ENCODE peak calls at places on chromosomes 13 and 19, in nine cellular contexts. H, P, F, X, L, Q, M, J and E are unnamed samples.

GRCh38 chr13:92991687-92992086 is 234.9 kb upstream of the GPC6 start:
- DNase-seq in Q (no peak), L (no peak), F (no peak), X (no peak), P (no peak), H (no peak), M (no peak), J (no peak), E (no peak)

GRCh38 chr13:89577301-89577700 is 1770.2 kb upstream of the MIR17HG start:
- DNase-seq in J (no peak), L (no peak), M (no peak), Q (no peak), P (no peak), H (no peak), F (no peak), X (no peak), E (no peak)

GRCh38 chr13:23755040-23755439 is 134.2 kb downstream of the MIPEP start:
- DNase-seq in X (no peak), H (no peak), L (no peak), J (no peak), F (no peak), Q (no peak), M (no peak), P (no peak), E (no peak)

GRCh38 chr13:79522583-79522982 is 41.6 kb downstream of the NDFIP2 start:
- DNase-seq in Q (peak; percentile 41), P (no peak), M (peak; percentile 99), L (no peak), J (no peak), F (no peak), X (no peak), H (no peak), E (peak; percentile 69)

GRCh38 chr19:7333198-7334118 is 15.3 kb upstream of the ARHGEF18 start:
- DNase-seq in F (no peak), H (peak; percentile 7), X (no peak), Q (no peak), L (no peak), M (peak; percentile 71), J (no peak), P (no peak), E (no peak)

GRCh38 chr13:47794963-47795362 is 206.1 kb downstream of the SUCLA2 start:
- DNase-seq in X (no peak), J (no peak), P (no peak), H (no peak), M (peak; percentile 25), F (no peak), L (no peak), Q (no peak), E (no peak)

GRCh38 chr19:42159942-42160341 is 27.7 kb upstream of the POU2F2 start:
- DNase-seq in M (no peak), X (no peak), H (no peak), F (no peak), P (no peak), J (no peak), Q (no peak), L (no peak), E (no peak)

GRCh38 chr13:99265162-99265822 is 7.1 kb upstream of the GPR18 start:
- DNase-seq in Q (peak; percentile 29), X (no peak), J (no peak), H (no peak), F (no peak), M (no peak), P (no peak), L (no peak), E (no peak)

GRCh38 chr13:39463611-39464010 is 139.4 kb downstream of the LHFPL6 start:
- DNase-seq in H (no peak), X (no peak), Q (no peak), F (no peak), P (no peak), L (no peak), M (no peak), J (no peak), E (no peak)

GRCh38 chr13:105979586-105979985 is 555.9 kb downstream of the EFNB2 start:
- DNase-seq in F (no peak), J (no peak), H (peak; percentile 95), L (no peak), P (no peak), M (no peak), X (no peak), Q (no peak), E (no peak)

GRCh38 chr13:41405367-41405766 is 52.0 kb upstream of the RGCC start:
- DNase-seq in Q (no peak), P (no peak), L (no peak), X (no peak), J (no peak), H (no peak), M (no peak), F (no peak), E (no peak)

GRCh38 chr19:41649827-41650226 is 23.0 kb upstream of the CEACAM4 start:
- DNase-seq in P (no peak), L (no peak), H (no peak), J (no peak), Q (no peak), M (no peak), F (no peak), X (no peak), E (no peak)

GRCh38 chr13:47708386-47708785 is 292.7 kb downstream of the SUCLA2 start:
- DNase-seq in M (no peak), Q (no peak), X (no peak), L (no peak), H (no peak), F (no peak), J (no peak), P (no peak), E (no peak)

GRCh38 chr13:44140146-44140545 is 233.5 kb upstream of the SERP2 start:
- DNase-seq in F (no peak), M (no peak), J (no peak), X (no peak), P (no peak), L (peak; percentile 60), H (peak; percentile 67), Q (no peak), E (no peak)

GRCh38 chr19:46466536-46467199 is 4.7 kb downstream of the PNMA8A start:
- DNase-seq in P (no peak), X (no peak), L (no peak), F (no peak), M (no peak), H (no peak), Q (no peak), J (no peak), E (no peak)

GRCh38 chr19:29478578-29479565 is 46.9 kb upstream of the VSTM2B start:
- DNase-seq in M (no peak), F (peak; percentile 81), X (peak; percentile 61), L (no peak), H (no peak), P (no peak), J (no peak), Q (peak; percentile 12), E (peak; percentile 10)

GRCh38 chr13:106630650-106631049 is 62.7 kb upstream of the ARGLU1 start:
- DNase-seq in J (no peak), L (no peak), X (no peak), F (no peak), Q (no peak), M (peak; percentile 5), H (no peak), P (no peak), E (no peak)

GRCh38 chr13:100399455-100399854 is 189.1 kb downstream of the GGACT start:
- DNase-seq in F (no peak), J (no peak), Q (no peak), X (no peak), M (no peak), H (no peak), L (no peak), P (no peak), E (no peak)

GRCh38 chr13:46354143-46355087 is 32.6 kb downstream of the RUBCNL start:
- DNase-seq in X (no peak), M (peak; percentile 97), Q (peak; percentile 36), L (no peak), F (no peak), P (no peak), J (peak; percentile 57), H (no peak), E (peak; percentile 67)

GRCh38 chr13:48214519-48215121 is 18.4 kb upstream of the ITM2B start:
- DNase-seq in F (no peak), J (no peak), M (peak; percentile 54), P (no peak), Q (no peak), X (no peak), H (no peak), L (no peak), E (no peak)

GRCh38 chr13:45807520-45808099 is 43.9 kb downstream of the SIAH3 start:
- DNase-seq in X (no peak), F (no peak), J (no peak), Q (peak; percentile 2), M (peak; percentile 58), H (peak; percentile 63), P (no peak), L (no peak), E (no peak)

GRCh38 chr19:46017874-46018675 is 4.8 kb downstream of the PGLYRP1 start:
- DNase-seq in F (no peak), H (no peak), J (no peak), M (no peak), L (no peak), P (no peak), Q (no peak), X (no peak), E (no peak)

GRCh38 chr19:45592366-45592765 is 7.8 kb upstream of the OPA3 start:
- DNase-seq in L (no peak), M (no peak), Q (no peak), J (no peak), X (no peak), H (no peak), F (no peak), P (no peak), E (no peak)

GRCh38 chr19:33294058-33294798 is 8.1 kb downstream of the CEBPA start:
- DNase-seq in M (no peak), F (no peak), Q (no peak), L (peak; percentile 46), P (no peak), H (peak; percentile 67), J (no peak), X (no peak), E (no peak)

GRCh38 chr13:49635599-49636433 is 7.5 kb downstream of the ARL11 start:
- DNase-seq in H (no peak), J (no peak), L (no peak), X (no peak), M (peak; percentile 49), F (no peak), Q (peak; percentile 32), P (peak; percentile 15), E (peak; percentile 50)

GRCh38 chr19:45809643-45810159 is 5.4 kb downstream of the RSPH6A start:
- DNase-seq in H (no peak), J (peak; percentile 30), F (no peak), Q (no peak), M (peak; percentile 77), P (no peak), X (no peak), L (peak; percentile 49), E (no peak)

GRCh38 chr13:19158006-19158405 is 23.6 kb downstream of the TUBA3C start:
- DNase-seq in P (no peak), H (no peak), F (no peak), L (no peak), J (no peak), Q (no peak), M (no peak), X (no peak), E (no peak)